ENCODE peak calls at places on chromosome 6, in four cellular contexts. C is breast epithelium, L is transverse colon, A is left lung. F is an unnamed sample. For H3K9me3, the result is how much of the 10 kb centered on the place peaks cover.

GRCh38 chr6:163198396-163198795 is 216.1 kb upstream of the QKI start:
- DNase-seq in C (no peak), L (no peak), A (no peak), F (no peak)

GRCh38 chr6:16292942-16293341 is 54.6 kb downstream of the GMPR start:
- DNase-seq in C (no peak), A (no peak), L (no peak), F (no peak)

GRCh38 chr6:14166821-14167220 is 49.2 kb downstream of the CD83 start:
- DNase-seq in C (no peak), L (no peak), A (no peak), F (no peak)

GRCh38 chr6:163903528-163903927 is 489.0 kb downstream of the QKI start:
- DNase-seq in A (no peak), C (no peak), L (no peak), F (no peak)

GRCh38 chr6:699319-699718 is 6.4 kb upstream of the EXOC2 start:
- DNase-seq in C (no peak), A (no peak), L (no peak), F (no peak)

GRCh38 chr6:146289816-146290588 is 253.6 kb upstream of the RAB32 start:
- DNase-seq in A (no peak), L (no peak), C (no peak), F (no peak)

GRCh38 chr6:69933239-69933638 is 66.9 kb downstream of the COL19A1 start:
- DNase-seq in L (no peak), A (no peak), C (no peak), F (no peak)

GRCh38 chr6:8279094-8279805 is 156.1 kb downstream of the SLC35B3 start:
- DNase-seq in A (no peak), C (no peak), L (no peak), F (no peak)

GRCh38 chr6:63813531-63813930 is 177.9 kb downstream of the PHF3 start:
- DNase-seq in C (no peak), A (no peak), L (no peak), F (no peak)

DNA sequence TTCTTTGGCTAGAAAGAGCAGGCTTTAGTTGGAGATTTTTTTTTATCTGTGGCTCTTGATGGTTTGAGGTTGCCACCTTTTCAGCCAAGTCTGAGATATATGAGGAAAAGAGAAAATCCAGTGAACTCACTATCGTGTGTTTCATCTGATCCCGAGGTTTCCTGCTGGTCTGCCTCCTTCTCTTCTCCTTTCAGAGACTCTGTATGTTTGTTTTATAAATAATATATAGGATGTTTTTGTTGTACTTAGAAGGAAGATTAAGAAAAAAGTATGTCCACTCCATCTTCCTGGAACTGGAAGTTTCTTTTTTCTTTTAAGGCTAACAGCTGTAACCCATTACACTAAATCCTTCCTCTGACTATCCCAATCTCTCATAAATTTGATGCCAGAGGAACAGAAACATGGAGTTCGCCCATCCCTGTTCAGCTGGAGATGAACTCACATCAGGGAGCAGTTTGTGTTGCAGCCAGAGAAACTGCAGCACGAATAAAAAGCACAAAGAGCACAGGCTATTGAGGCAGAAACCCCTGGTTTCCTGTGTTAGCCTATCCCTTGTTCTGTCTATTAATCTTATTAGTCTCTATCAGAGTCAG is 20.7 kb downstream of the RIPK1 start:
- DNase-seq in A (no peak), L (no peak), C (no peak), F (no peak)
- H3K27ac ChIP-seq in A (peak), L (peak), C (no peak), F (peak)

DNA sequence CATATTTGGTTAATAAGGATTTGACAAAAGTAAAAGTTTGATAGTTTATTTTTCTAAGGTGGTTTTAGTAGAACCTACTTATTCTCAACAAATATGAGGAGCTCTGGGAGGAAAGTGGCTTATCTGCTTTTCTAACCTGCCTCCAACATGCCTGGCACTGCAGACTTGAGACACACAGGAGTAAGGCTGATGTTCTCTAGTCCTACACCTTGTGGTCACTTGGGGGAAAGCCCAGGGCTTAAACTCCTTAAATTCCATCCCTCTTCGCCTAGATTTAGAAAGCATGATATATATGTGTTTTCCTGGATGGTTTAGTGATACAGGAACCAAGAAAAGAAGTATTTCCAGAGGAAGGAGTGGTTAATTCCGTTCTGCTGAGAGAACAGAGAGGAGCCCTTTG is 39.9 kb upstream of the SAMD5 start:
- DNase-seq in A (no peak), C (no peak), L (no peak), F (no peak)
- TF ChIP-seq CTCF in A (no peak), C (no peak), L (no peak), F (no peak)

DNA sequence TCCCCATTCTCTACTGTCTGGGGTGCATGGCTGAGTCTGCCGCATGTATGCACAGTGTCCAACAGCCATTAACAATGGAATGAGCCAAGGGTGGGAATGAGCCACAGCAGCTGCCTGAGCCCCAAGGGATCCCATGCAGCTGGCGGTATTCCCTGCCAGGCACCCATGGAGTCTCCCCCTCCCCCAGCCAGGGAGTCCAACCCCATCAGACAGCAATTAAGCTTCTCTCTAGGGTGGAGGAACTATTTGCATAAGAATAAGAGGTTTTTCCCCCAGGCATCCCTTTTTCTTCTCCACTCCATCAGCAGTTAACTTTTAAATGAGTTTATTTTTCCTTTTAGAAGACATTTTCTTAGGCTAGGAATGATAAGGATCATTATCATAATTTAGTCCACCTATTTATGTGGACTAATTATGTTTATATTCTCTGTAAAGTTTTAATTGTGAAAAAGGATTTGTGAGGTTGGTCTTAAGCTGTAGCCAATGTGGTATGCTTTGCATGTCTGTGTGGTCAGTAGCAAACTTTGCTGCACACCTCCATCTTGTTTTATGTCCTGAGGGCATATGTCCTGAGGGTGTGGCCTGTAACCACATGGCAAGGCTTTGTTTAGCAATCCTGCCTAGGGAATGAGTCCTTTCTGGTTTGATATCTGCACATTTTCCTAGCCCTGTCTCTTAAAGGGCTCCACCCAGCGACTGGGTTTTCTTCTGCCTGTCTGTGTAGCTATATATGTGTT is 158.9 kb upstream of the OLIG3 start:
- DNase-seq in C (no peak), A (no peak), L (no peak), F (no peak)
- H3K9me3 ChIP-seq in C (under half), A (under half), L (under half), F (under half)

DNA sequence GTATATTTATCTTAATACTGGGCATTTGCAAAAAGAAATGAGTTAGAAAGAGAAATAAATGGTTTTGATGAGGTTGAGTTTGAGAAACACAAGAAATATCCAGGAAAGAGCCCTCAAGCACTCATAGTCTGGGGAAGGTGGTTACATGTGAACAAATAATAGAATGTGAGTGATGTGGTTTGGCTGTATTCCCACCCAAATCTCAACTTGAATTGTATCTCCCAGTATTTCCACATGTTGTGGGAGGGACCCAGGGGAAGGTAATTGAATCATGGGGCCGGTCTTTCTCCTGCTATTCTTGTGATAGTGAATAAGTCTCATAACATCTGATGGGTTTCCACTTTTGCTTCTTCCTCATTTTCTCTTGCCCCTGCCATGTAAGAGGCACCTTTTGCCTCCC is 334.1 kb downstream of the COL12A1 start:
- DNase-seq in L (no peak), C (no peak), A (no peak), F (no peak)
- H3K27ac ChIP-seq in L (no peak), C (no peak), A (no peak), F (no peak)

DNA sequence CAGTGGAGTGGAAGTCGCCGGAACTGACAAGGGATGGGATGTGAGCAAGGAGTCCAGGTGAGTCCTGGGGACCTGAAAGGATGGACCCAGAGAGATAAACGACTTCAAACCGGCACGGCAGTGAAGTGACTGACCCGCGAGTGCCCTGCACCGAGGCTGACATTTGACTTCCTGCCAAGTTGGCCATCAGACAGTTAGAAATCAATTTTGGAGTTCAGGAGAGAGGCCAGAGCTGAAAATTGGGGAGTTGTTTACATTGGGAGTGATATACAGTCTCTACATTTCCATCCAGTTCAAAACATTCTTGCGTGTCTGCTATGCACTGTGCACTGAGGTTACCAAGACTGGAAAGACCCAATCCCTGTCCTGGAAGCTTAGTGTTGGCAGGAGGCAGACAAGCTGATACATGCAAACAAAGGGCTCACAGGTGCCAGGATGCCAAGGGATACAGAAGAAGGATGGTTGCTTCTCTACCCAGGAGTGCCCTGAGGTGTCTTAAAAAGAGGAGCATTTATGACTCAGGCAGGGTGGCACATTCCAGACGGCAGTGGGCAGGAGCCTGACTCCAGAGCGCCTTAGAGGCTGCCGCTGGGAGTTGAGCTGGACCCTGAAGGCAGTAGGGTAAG is 186.6 kb downstream of the MTHFD1L start:
- DNase-seq in A (no peak), L (no peak), C (no peak), F (no peak)
- TF ChIP-seq CTCF in A (no peak), L (no peak), C (no peak), F (no peak)

GRCh38 chr6:170140129-170140528 is 150.7 kb downstream of the DLL1 start:
- DNase-seq in C (peak), A (peak), L (no peak), F (no peak)
- H3K9me3 ChIP-seq in C (under half), A (under half), L (under half), F (under half)

GRCh38 chr6:32129297-32130088 is 595 bp downstream of the FKBPL start:
- DNase-seq in L (no peak), C (no peak), A (no peak), F (no peak)
- H3K27ac ChIP-seq in L (peak), C (peak), A (peak), F (peak)

GRCh38 chr6:27251672-27252251 is 4.3 kb downstream of the PRSS16 start:
- DNase-seq in L (peak), C (peak), A (peak), F (peak)
- TF ChIP-seq CTCF in L (peak), C (no peak), A (no peak), F (no peak)

DNA sequence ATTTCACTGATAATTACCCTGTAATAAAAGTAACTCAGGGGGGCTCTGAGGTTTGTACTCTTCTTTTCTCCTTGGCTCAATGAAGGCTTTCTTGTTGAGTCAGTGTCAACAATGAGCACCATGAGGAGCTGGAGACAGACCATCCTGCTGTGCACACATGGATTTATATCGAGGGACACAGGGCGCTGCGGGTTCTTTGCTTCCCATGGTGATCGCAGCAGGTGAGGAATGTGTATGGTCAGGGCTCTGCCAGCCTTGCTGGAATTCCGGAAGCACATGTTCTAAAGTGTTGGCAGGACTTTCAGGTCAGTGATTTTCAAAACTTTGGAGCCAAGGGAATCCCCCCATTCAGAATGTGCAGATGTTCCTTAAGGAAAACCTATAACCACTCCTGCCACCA is 27.1 kb downstream of the SMOC2 start:
- DNase-seq in L (no peak), C (no peak), A (no peak), F (no peak)
- H3K9me3 ChIP-seq in L (under half), C (under half), A (under half), F (under half)